ENCODE peak calls at places on chromosomes 4 and X, in eight cellular contexts. One of them, this sample, is unnamed.

GRCh38 chrX:2451456-2452316 is 49.1 kb downstream of the DHRSX start:
- DNase-seq in heart left ventricle: no peak
- DNase-seq in effector memory CD4-positive, alpha-beta T cell: no peak
- DNase-seq in GM12865: no peak
- DNase-seq in substantia nigra: no peak
- DNase-seq in endothelial cell: no peak
- DNase-seq in CD8-positive, alpha-beta T cell: no peak
- DNase-seq in RPMI7951: no peak
- DNase-seq in this sample: no peak

GRCh38 chrX:73922856-73923429 is 359.9 kb downstream of the CHIC1 start:
- DNase-seq in heart left ventricle: no peak
- DNase-seq in effector memory CD4-positive, alpha-beta T cell: no peak
- DNase-seq in GM12865: no peak
- DNase-seq in substantia nigra: no peak
- DNase-seq in endothelial cell: no peak
- DNase-seq in CD8-positive, alpha-beta T cell: no peak
- DNase-seq in RPMI7951: peak
- DNase-seq in this sample: no peak

GRCh38 chr4:185821029-185821419 is 9.0 kb upstream of the SORBS2 start:
- DNase-seq in heart left ventricle: no peak
- DNase-seq in effector memory CD4-positive, alpha-beta T cell: no peak
- DNase-seq in GM12865: no peak
- DNase-seq in substantia nigra: no peak
- DNase-seq in endothelial cell: no peak
- DNase-seq in CD8-positive, alpha-beta T cell: no peak
- DNase-seq in RPMI7951: no peak
- DNase-seq in this sample: no peak

GRCh38 chr4:89765966-89766365 is 71.0 kb downstream of the SNCA start:
- DNase-seq in heart left ventricle: peak
- DNase-seq in effector memory CD4-positive, alpha-beta T cell: no peak
- DNase-seq in GM12865: no peak
- DNase-seq in substantia nigra: no peak
- DNase-seq in endothelial cell: no peak
- DNase-seq in CD8-positive, alpha-beta T cell: no peak
- DNase-seq in RPMI7951: peak
- DNase-seq in this sample: no peak

GRCh38 chr4:22486276-22486675 is 29.6 kb downstream of the ADGRA3 start:
- DNase-seq in heart left ventricle: no peak
- DNase-seq in effector memory CD4-positive, alpha-beta T cell: no peak
- DNase-seq in GM12865: no peak
- DNase-seq in substantia nigra: no peak
- DNase-seq in endothelial cell: no peak
- DNase-seq in CD8-positive, alpha-beta T cell: no peak
- DNase-seq in RPMI7951: no peak
- DNase-seq in this sample: no peak

GRCh38 chr4:53508446-53508845 is 82.8 kb downstream of the LNX1 start:
- DNase-seq in heart left ventricle: no peak
- DNase-seq in effector memory CD4-positive, alpha-beta T cell: no peak
- DNase-seq in GM12865: peak
- DNase-seq in substantia nigra: no peak
- DNase-seq in endothelial cell: no peak
- DNase-seq in CD8-positive, alpha-beta T cell: no peak
- DNase-seq in RPMI7951: peak
- DNase-seq in this sample: no peak

GRCh38 chrX:154059729-154060245 is 37.7 kb downstream of the MECP2 start:
- DNase-seq in heart left ventricle: no peak
- DNase-seq in effector memory CD4-positive, alpha-beta T cell: no peak
- DNase-seq in GM12865: no peak
- DNase-seq in substantia nigra: no peak
- DNase-seq in endothelial cell: no peak
- DNase-seq in CD8-positive, alpha-beta T cell: no peak
- DNase-seq in RPMI7951: no peak
- DNase-seq in this sample: no peak

GRCh38 chrX:98067611-98068010 is 1183.9 kb downstream of the RPA4 start:
- DNase-seq in heart left ventricle: no peak
- DNase-seq in effector memory CD4-positive, alpha-beta T cell: no peak
- DNase-seq in GM12865: no peak
- DNase-seq in substantia nigra: no peak
- DNase-seq in endothelial cell: no peak
- DNase-seq in CD8-positive, alpha-beta T cell: no peak
- DNase-seq in RPMI7951: no peak
- DNase-seq in this sample: no peak

GRCh38 chr4:70925899-70926635 is 23.9 kb downstream of the MOB1B start:
- DNase-seq in heart left ventricle: no peak
- DNase-seq in effector memory CD4-positive, alpha-beta T cell: no peak
- DNase-seq in GM12865: peak
- DNase-seq in substantia nigra: no peak
- DNase-seq in endothelial cell: no peak
- DNase-seq in CD8-positive, alpha-beta T cell: no peak
- DNase-seq in RPMI7951: no peak
- DNase-seq in this sample: no peak

GRCh38 chr4:19236473-19236872 is 1015.2 kb upstream of the SLIT2 start:
- DNase-seq in heart left ventricle: no peak
- DNase-seq in effector memory CD4-positive, alpha-beta T cell: no peak
- DNase-seq in GM12865: no peak
- DNase-seq in substantia nigra: no peak
- DNase-seq in endothelial cell: no peak
- DNase-seq in CD8-positive, alpha-beta T cell: no peak
- DNase-seq in RPMI7951: no peak
- DNase-seq in this sample: no peak

GRCh38 chrX:153944140-153944799 is at the start of gene RENBP:
- DNase-seq in heart left ventricle: peak
- DNase-seq in effector memory CD4-positive, alpha-beta T cell: no peak
- DNase-seq in GM12865: no peak
- DNase-seq in substantia nigra: peak
- DNase-seq in endothelial cell: no peak
- DNase-seq in CD8-positive, alpha-beta T cell: no peak
- DNase-seq in RPMI7951: no peak
- DNase-seq in this sample: no peak

GRCh38 chr4:52572936-52573485 is 86.1 kb downstream of the USP46 start:
- DNase-seq in heart left ventricle: no peak
- DNase-seq in effector memory CD4-positive, alpha-beta T cell: no peak
- DNase-seq in GM12865: no peak
- DNase-seq in substantia nigra: no peak
- DNase-seq in endothelial cell: no peak
- DNase-seq in CD8-positive, alpha-beta T cell: no peak
- DNase-seq in RPMI7951: peak
- DNase-seq in this sample: no peak

GRCh38 chr4:95108883-95109421 is 351.2 kb downstream of the BMPR1B start:
- DNase-seq in heart left ventricle: no peak
- DNase-seq in effector memory CD4-positive, alpha-beta T cell: no peak
- DNase-seq in GM12865: no peak
- DNase-seq in substantia nigra: no peak
- DNase-seq in endothelial cell: no peak
- DNase-seq in CD8-positive, alpha-beta T cell: no peak
- DNase-seq in RPMI7951: no peak
- DNase-seq in this sample: no peak

GRCh38 chr4:1523907-1524636 is 117.8 kb upstream of the NKX1-1 start:
- DNase-seq in heart left ventricle: no peak
- DNase-seq in effector memory CD4-positive, alpha-beta T cell: no peak
- DNase-seq in GM12865: no peak
- DNase-seq in substantia nigra: peak
- DNase-seq in endothelial cell: no peak
- DNase-seq in CD8-positive, alpha-beta T cell: no peak
- DNase-seq in RPMI7951: no peak
- DNase-seq in this sample: no peak

GRCh38 chrX:135425566-135425965 is 3.8 kb downstream of the SMIM10L2A start:
- DNase-seq in heart left ventricle: no peak
- DNase-seq in effector memory CD4-positive, alpha-beta T cell: no peak
- DNase-seq in GM12865: no peak
- DNase-seq in substantia nigra: no peak
- DNase-seq in endothelial cell: no peak
- DNase-seq in CD8-positive, alpha-beta T cell: no peak
- DNase-seq in RPMI7951: no peak
- DNase-seq in this sample: no peak

GRCh38 chr4:55071951-55072350 is 53.4 kb downstream of the KDR start:
- DNase-seq in heart left ventricle: no peak
- DNase-seq in effector memory CD4-positive, alpha-beta T cell: no peak
- DNase-seq in GM12865: no peak
- DNase-seq in substantia nigra: no peak
- DNase-seq in endothelial cell: no peak
- DNase-seq in CD8-positive, alpha-beta T cell: no peak
- DNase-seq in RPMI7951: no peak
- DNase-seq in this sample: no peak

GRCh38 chr4:6419452-6420028 is 52.9 kb downstream of the PPP2R2C start:
- DNase-seq in heart left ventricle: no peak
- DNase-seq in effector memory CD4-positive, alpha-beta T cell: no peak
- DNase-seq in GM12865: no peak
- DNase-seq in substantia nigra: no peak
- DNase-seq in endothelial cell: no peak
- DNase-seq in CD8-positive, alpha-beta T cell: no peak
- DNase-seq in RPMI7951: no peak
- DNase-seq in this sample: peak

GRCh38 chr4:81405900-81406401 is 65.8 kb downstream of the RASGEF1B start:
- DNase-seq in heart left ventricle: peak
- DNase-seq in effector memory CD4-positive, alpha-beta T cell: peak
- DNase-seq in GM12865: peak
- DNase-seq in substantia nigra: no peak
- DNase-seq in endothelial cell: peak
- DNase-seq in CD8-positive, alpha-beta T cell: no peak
- DNase-seq in RPMI7951: peak
- DNase-seq in this sample: peak

GRCh38 chrX:43552166-43552565 is 103.9 kb upstream of the MAOA start:
- DNase-seq in heart left ventricle: no peak
- DNase-seq in effector memory CD4-positive, alpha-beta T cell: no peak
- DNase-seq in GM12865: no peak
- DNase-seq in substantia nigra: no peak
- DNase-seq in endothelial cell: no peak
- DNase-seq in CD8-positive, alpha-beta T cell: no peak
- DNase-seq in RPMI7951: no peak
- DNase-seq in this sample: no peak

GRCh38 chr4:65482410-65482809 is 187.9 kb downstream of the EPHA5 start:
- DNase-seq in heart left ventricle: no peak
- DNase-seq in effector memory CD4-positive, alpha-beta T cell: no peak
- DNase-seq in GM12865: no peak
- DNase-seq in substantia nigra: no peak
- DNase-seq in endothelial cell: no peak
- DNase-seq in CD8-positive, alpha-beta T cell: no peak
- DNase-seq in RPMI7951: peak
- DNase-seq in this sample: no peak

GRCh38 chrX:74251006-74251930 is 52.7 kb upstream of the ZCCHC13 start:
- DNase-seq in heart left ventricle: no peak
- DNase-seq in effector memory CD4-positive, alpha-beta T cell: no peak
- DNase-seq in GM12865: no peak
- DNase-seq in substantia nigra: no peak
- DNase-seq in endothelial cell: no peak
- DNase-seq in CD8-positive, alpha-beta T cell: no peak
- DNase-seq in RPMI7951: peak
- DNase-seq in this sample: no peak

GRCh38 chrX:9681011-9681410 is 84.6 kb downstream of the GPR143 start:
- DNase-seq in heart left ventricle: no peak
- DNase-seq in effector memory CD4-positive, alpha-beta T cell: no peak
- DNase-seq in GM12865: no peak
- DNase-seq in substantia nigra: no peak
- DNase-seq in endothelial cell: no peak
- DNase-seq in CD8-positive, alpha-beta T cell: no peak
- DNase-seq in RPMI7951: no peak
- DNase-seq in this sample: no peak

GRCh38 chrX:132837971-132838370 is 120.5 kb downstream of the HS6ST2 start:
- DNase-seq in heart left ventricle: no peak
- DNase-seq in effector memory CD4-positive, alpha-beta T cell: no peak
- DNase-seq in GM12865: no peak
- DNase-seq in substantia nigra: no peak
- DNase-seq in endothelial cell: no peak
- DNase-seq in CD8-positive, alpha-beta T cell: no peak
- DNase-seq in RPMI7951: no peak
- DNase-seq in this sample: no peak

GRCh38 chr4:179325181-179325580 is 1882.9 kb upstream of the AGA start:
- DNase-seq in heart left ventricle: no peak
- DNase-seq in effector memory CD4-positive, alpha-beta T cell: no peak
- DNase-seq in GM12865: no peak
- DNase-seq in substantia nigra: no peak
- DNase-seq in endothelial cell: no peak
- DNase-seq in CD8-positive, alpha-beta T cell: no peak
- DNase-seq in RPMI7951: no peak
- DNase-seq in this sample: no peak

GRCh38 chrX:77160301-77160700 is 286.9 kb upstream of the FGF16 start:
- DNase-seq in heart left ventricle: no peak
- DNase-seq in effector memory CD4-positive, alpha-beta T cell: no peak
- DNase-seq in GM12865: peak
- DNase-seq in substantia nigra: no peak
- DNase-seq in endothelial cell: peak
- DNase-seq in CD8-positive, alpha-beta T cell: no peak
- DNase-seq in RPMI7951: no peak
- DNase-seq in this sample: no peak

GRCh38 chr4:119785963-119786362 is 157.4 kb upstream of the PDE5A start:
- DNase-seq in heart left ventricle: no peak
- DNase-seq in effector memory CD4-positive, alpha-beta T cell: no peak
- DNase-seq in GM12865: no peak
- DNase-seq in substantia nigra: no peak
- DNase-seq in endothelial cell: no peak
- DNase-seq in CD8-positive, alpha-beta T cell: no peak
- DNase-seq in RPMI7951: no peak
- DNase-seq in this sample: no peak

GRCh38 chrX:19990225-19990518 is 689 bp downstream of the BCLAF3 start:
- DNase-seq in heart left ventricle: no peak
- DNase-seq in effector memory CD4-positive, alpha-beta T cell: no peak
- DNase-seq in GM12865: no peak
- DNase-seq in substantia nigra: no peak
- DNase-seq in endothelial cell: no peak
- DNase-seq in CD8-positive, alpha-beta T cell: no peak
- DNase-seq in RPMI7951: peak
- DNase-seq in this sample: no peak

GRCh38 chr4:40466789-40467188 is 131.7 kb downstream of the CHRNA9 start:
- DNase-seq in heart left ventricle: no peak
- DNase-seq in effector memory CD4-positive, alpha-beta T cell: no peak
- DNase-seq in GM12865: no peak
- DNase-seq in substantia nigra: no peak
- DNase-seq in endothelial cell: no peak
- DNase-seq in CD8-positive, alpha-beta T cell: no peak
- DNase-seq in RPMI7951: no peak
- DNase-seq in this sample: no peak

GRCh38 chrX:24542756-24543155 is 77.7 kb downstream of the PDK3 start:
- DNase-seq in heart left ventricle: no peak
- DNase-seq in effector memory CD4-positive, alpha-beta T cell: no peak
- DNase-seq in GM12865: no peak
- DNase-seq in substantia nigra: no peak
- DNase-seq in endothelial cell: no peak
- DNase-seq in CD8-positive, alpha-beta T cell: no peak
- DNase-seq in RPMI7951: no peak
- DNase-seq in this sample: no peak

GRCh38 chrX:20116087-20116574 is 576 bp downstream of the MAP7D2 start:
- DNase-seq in heart left ventricle: no peak
- DNase-seq in effector memory CD4-positive, alpha-beta T cell: no peak
- DNase-seq in GM12865: no peak
- DNase-seq in substantia nigra: no peak
- DNase-seq in endothelial cell: no peak
- DNase-seq in CD8-positive, alpha-beta T cell: no peak
- DNase-seq in RPMI7951: no peak
- DNase-seq in this sample: no peak

GRCh38 chrX:121245763-121246162 is 198.4 kb downstream of the GLUD2 start:
- DNase-seq in heart left ventricle: no peak
- DNase-seq in effector memory CD4-positive, alpha-beta T cell: no peak
- DNase-seq in GM12865: no peak
- DNase-seq in substantia nigra: no peak
- DNase-seq in endothelial cell: no peak
- DNase-seq in CD8-positive, alpha-beta T cell: no peak
- DNase-seq in RPMI7951: no peak
- DNase-seq in this sample: no peak

GRCh38 chr4:70772929-70773555 is 51.3 kb downstream of the RUFY3 start:
- DNase-seq in heart left ventricle: no peak
- DNase-seq in effector memory CD4-positive, alpha-beta T cell: no peak
- DNase-seq in GM12865: peak
- DNase-seq in substantia nigra: no peak
- DNase-seq in endothelial cell: no peak
- DNase-seq in CD8-positive, alpha-beta T cell: no peak
- DNase-seq in RPMI7951: no peak
- DNase-seq in this sample: no peak

This sample was measured in frontal cortex.